ENCODE peak calls at places on chromosome 7, in eight cellular contexts. F, J, Z, C, G, D, Y and P are unnamed samples.

GRCh38 chr7:156640949-156641485 is 443 bp downstream of the RNF32 start:
- DNase-seq in Y (peak), Z (peak), D (no peak), C (peak), F (no peak), G (peak), J (peak), P (peak)

GRCh38 chr7:54349259-54349658 is 192.9 kb upstream of the VSTM2A start:
- DNase-seq in Y (no peak), Z (no peak), G (peak), J (no peak), D (no peak), C (no peak), F (no peak), P (no peak)

GRCh38 chr7:2941201-2941859 is 97.2 kb upstream of the GNA12 start:
- DNase-seq in D (no peak), G (no peak), C (no peak), Z (no peak), F (peak), J (no peak), Y (no peak), P (no peak)

GRCh38 chr7:109549461-109549860 is 979.8 kb downstream of the DNAJB9 start:
- DNase-seq in C (no peak), G (peak), F (no peak), Y (no peak), D (no peak), J (no peak), Z (no peak), P (no peak)

GRCh38 chr7:100867040-100867795 is at the start of gene TRIP6:
- DNase-seq in J (no peak), F (peak), G (peak), D (peak), C (peak), Z (peak), Y (peak), P (peak)

GRCh38 chr7:91330378-91331295 is 66.4 kb downstream of the FZD1 start:
- DNase-seq in Z (no peak), D (no peak), G (peak), F (no peak), C (no peak), J (no peak), Y (no peak), P (no peak)

GRCh38 chr7:96236198-96237039 is 85.5 kb downstream of the SLC25A13 start:
- DNase-seq in G (peak), F (no peak), D (no peak), J (no peak), C (no peak), Y (no peak), Z (no peak), P (no peak)

GRCh38 chr7:155324012-155324917 is 26.6 kb downstream of the INSIG1 start:
- DNase-seq in Z (no peak), F (no peak), Y (no peak), J (no peak), G (no peak), C (no peak), D (no peak), P (no peak)

GRCh38 chr7:102061981-102062390 is 224.7 kb upstream of the SH2B2 start:
- DNase-seq in G (peak), D (no peak), Z (no peak), C (no peak), Y (no peak), F (peak), J (no peak), P (peak)

GRCh38 chr7:114082934-114083647 is 164.3 kb upstream of the PPP1R3A start:
- DNase-seq in C (no peak), F (peak), J (no peak), D (peak), Z (peak), Y (no peak), G (no peak), P (no peak)